ENCODE peak calls at places on chromosome 13, in nine cellular contexts. Z is coronary artery, Q is hepatocyte, B is mucosa of descending colon, T is neural progenitor cell, G is fibroblast of lung, A is ovary, N is AG09309, X is A549. U is an unnamed sample.
A peak's percentile ranks its signal among the peaks of the same experiment; 100 is the strongest.

GRCh38 chr13:40026741-40027140 is 371.3 kb downstream of the COG6 start:
- DNase-seq in N (no peak), B (no peak), T (no peak), Q (no peak), X (no peak), A (no peak), Z (no peak), G (no peak), U (no peak)

GRCh38 chr13:42412812-42413795 is 141.2 kb downstream of the AKAP11 start:
- DNase-seq in G (no peak), T (no peak), A (no peak), N (no peak), Q (no peak), B (no peak), Z (no peak), X (no peak), U (no peak)

GRCh38 chr13:65656740-65657329 is 1573.3 kb downstream of the PCDH9 start:
- DNase-seq in A (no peak), Z (no peak), N (no peak), X (peak; percentile 0), B (no peak), T (no peak), G (peak; percentile 12), Q (no peak), U (no peak)

GRCh38 chr13:66703597-66703996 is 526.5 kb downstream of the PCDH9 start:
- DNase-seq in G (no peak), B (no peak), Q (no peak), X (no peak), T (no peak), N (no peak), Z (no peak), A (no peak), U (no peak)

GRCh38 chr13:65926750-65927171 is 1303.4 kb downstream of the PCDH9 start:
- DNase-seq in A (no peak), G (no peak), X (peak; percentile 0), N (no peak), Q (peak; percentile 21), Z (no peak), B (no peak), T (peak; percentile 60), U (no peak)

GRCh38 chr13:73835138-73835721 is 299.0 kb downstream of the KLF12 start:
- DNase-seq in B (no peak), A (no peak), T (peak; percentile 44), G (peak; percentile 35), Q (peak; percentile 51), Z (no peak), N (peak; percentile 8), X (peak; percentile 28), U (peak; percentile 16)

GRCh38 chr13:101979825-101980224 is 422.0 kb downstream of the FGF14 start:
- DNase-seq in Q (peak; percentile 15), N (no peak), B (no peak), Z (no peak), X (no peak), T (no peak), A (no peak), G (no peak), U (no peak)

GRCh38 chr13:26202365-26202972 is 19.6 kb downstream of the RNF6 start:
- DNase-seq in Z (no peak), A (no peak), G (peak; percentile 70), T (no peak), Q (no peak), N (peak; percentile 16), X (no peak), B (no peak), U (no peak)

GRCh38 chr13:38417727-38418126 is 68.1 kb downstream of the UFM1 start:
- DNase-seq in B (no peak), X (no peak), Z (no peak), G (no peak), Q (peak; percentile 9), A (no peak), T (peak; percentile 16), N (no peak), U (no peak)

GRCh38 chr13:42393573-42394360 is 121.8 kb downstream of the AKAP11 start:
- DNase-seq in Z (no peak), Q (no peak), X (no peak), B (no peak), G (no peak), T (no peak), N (no peak), A (no peak), U (no peak)

GRCh38 chr13:31946091-31946770 is 85.3 kb upstream of the FRY start:
- DNase-seq in X (no peak), G (peak; percentile 33), Z (no peak), B (no peak), A (no peak), Q (no peak), T (no peak), N (peak; percentile 70), U (peak; percentile 40)

GRCh38 chr13:97583884-97584497 is 150.0 kb downstream of the RAP2A start:
- DNase-seq in T (no peak), N (no peak), A (no peak), G (no peak), Z (no peak), Q (peak; percentile 9), X (no peak), B (no peak), U (no peak)

GRCh38 chr13:19268331-19268730 is 86.7 kb upstream of the TUBA3C start:
- DNase-seq in B (no peak), X (no peak), T (no peak), Q (no peak), N (no peak), Z (no peak), A (no peak), G (no peak), U (no peak)

GRCh38 chr13:77919351-77920294 is 992 bp upstream of the EDNRB start:
- DNase-seq in G (peak; percentile 35), N (no peak), Q (peak; percentile 55), B (peak; percentile 59), X (peak; percentile 5), T (peak; percentile 69), Z (peak; percentile 74), A (peak; percentile 27), U (no peak)

GRCh38 chr13:30033681-30034447 is 183.4 kb upstream of the UBL3 start:
- DNase-seq in Q (peak; percentile 50), G (peak; percentile 98), Z (no peak), N (peak; percentile 93), X (no peak), A (no peak), T (no peak), B (no peak), U (no peak)

GRCh38 chr13:77213644-77214043 is 113.2 kb downstream of the MYCBP2 start:
- DNase-seq in Z (no peak), X (no peak), G (peak; percentile 77), B (no peak), T (no peak), A (no peak), Q (no peak), N (no peak), U (no peak)

GRCh38 chr13:19984430-19985218 is 26.1 kb downstream of the ZMYM2 start:
- DNase-seq in A (no peak), T (peak; percentile 55), B (no peak), N (peak; percentile 3), Q (peak; percentile 41), X (peak; percentile 18), G (peak; percentile 48), Z (no peak), U (no peak)

GRCh38 chr13:30308548-30308947 is 1.2 kb upstream of the KATNAL1 start:
- DNase-seq in Q (peak; percentile 22), B (no peak), Z (no peak), T (no peak), G (peak; percentile 62), X (no peak), A (no peak), N (no peak), U (no peak)

GRCh38 chr13:76038920-76039716 is 403.0 kb downstream of the LMO7 start:
- DNase-seq in G (no peak), N (no peak), Z (no peak), T (no peak), Q (no peak), A (no peak), B (no peak), X (no peak), U (no peak)
- TF ChIP-seq CTCF in G (no peak), N (peak; percentile 23), Z (no peak), T (peak; percentile 3), Q (no peak), A (no peak), B (no peak), X (no peak), U (no peak)

DNA sequence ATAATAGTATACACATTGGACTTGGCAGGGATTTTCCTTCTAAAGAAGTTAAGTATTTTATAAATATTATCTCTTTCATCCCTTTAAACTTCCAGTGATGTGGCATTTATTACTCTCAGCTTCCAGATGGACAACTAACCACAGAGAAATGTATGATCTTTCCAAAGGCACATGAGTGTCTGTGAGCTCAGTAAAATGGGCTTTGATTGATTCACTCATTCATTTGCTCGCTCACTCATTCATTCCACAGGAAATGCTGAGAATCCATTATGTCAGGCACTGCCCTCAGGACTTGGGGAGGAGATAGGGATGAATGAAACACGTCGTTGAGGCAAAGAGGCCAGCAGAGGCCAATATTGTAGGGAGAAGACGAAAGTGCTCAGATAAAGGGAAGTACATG is 359.4 kb downstream of the EFNB2 start:
- DNase-seq in G (peak; percentile 93), X (no peak), Z (no peak), B (no peak), Q (no peak), N (peak; percentile 46), A (no peak), T (no peak), U (no peak)
- H3K4me3 ChIP-seq in G (no peak overlapping the region), X (no peak overlapping the region), Z (no peak overlapping the region), B (no peak overlapping the region), Q (no peak overlapping the region), N (no peak overlapping the region), A (no peak overlapping the region), T (no peak overlapping the region), U (no peak overlapping the region)

DNA sequence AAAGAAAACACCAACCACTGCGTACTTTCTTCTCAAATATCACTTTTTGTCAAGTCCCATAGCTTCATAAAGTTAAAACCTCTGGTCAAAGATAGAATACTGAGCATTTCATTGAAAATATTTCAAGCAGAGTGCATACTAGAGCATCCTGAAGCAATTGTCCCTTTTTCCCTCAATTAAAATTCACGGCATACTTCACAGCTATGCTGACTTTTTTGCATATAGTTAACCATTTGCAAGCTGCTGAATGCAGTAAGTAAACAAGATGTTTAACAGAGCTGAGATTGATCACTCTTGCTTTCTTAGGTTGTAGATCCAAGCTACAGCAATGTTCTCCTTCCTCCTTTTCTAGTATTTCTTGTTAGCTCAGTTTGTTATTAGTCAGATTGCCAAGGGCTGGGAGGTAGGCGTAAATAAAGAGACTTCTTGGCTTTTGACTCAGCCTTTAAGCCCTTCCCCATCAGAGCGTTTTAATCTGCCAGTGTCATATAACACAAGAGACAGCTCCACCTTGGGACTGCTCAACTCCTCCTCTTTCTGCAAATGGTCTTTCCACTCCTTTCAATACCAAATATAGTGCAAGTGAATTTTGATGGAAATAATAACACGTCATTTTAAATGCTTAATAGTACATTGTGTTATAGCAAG is at the start of gene SLITRK6:
- DNase-seq in Q (peak; percentile 75), N (peak; percentile 7), A (no peak), B (no peak), T (peak; percentile 74), G (peak; percentile 84), X (peak; percentile 1), Z (no peak), U (no peak)
- TF ChIP-seq CTCF in Q (peak; percentile 34), N (peak; percentile 1), A (no peak), B (no peak), T (peak; percentile 27), G (no peak), X (peak; percentile 9), Z (no peak), U (no peak)

GRCh38 chr13:64074989-64075474 is 2659.4 kb upstream of the PCDH20 start:
- DNase-seq in X (no peak), B (no peak), N (no peak), G (no peak), Q (no peak), T (no peak), Z (no peak), A (no peak), U (no peak)
- H3K4me3 ChIP-seq in X (no peak overlapping the region), B (no peak overlapping the region), N (no peak overlapping the region), G (no peak overlapping the region), Q (no peak overlapping the region), T (no peak overlapping the region), Z (no peak overlapping the region), A (no peak overlapping the region), U (no peak overlapping the region)